ENCODE peak calls at places on chromosomes 7 and 10, in eight cellular contexts. M is endothelial cell, T is Kasumi-1, O is Peyer's patch, A is fibroblast of lung, N is AG10803, F is MG63, D is NAMALWA. K is an unnamed sample.

GRCh38 chr10:104322416-104322782 is 15.9 kb downstream of the ITPRIP start:
- DNase-seq in O (no peak), N (peak), T (no peak), F (no peak), A (no peak), M (no peak), D (peak), K (no peak)

GRCh38 chr7:78083466-78084120 is 285.0 kb downstream of the PHTF2 start:
- DNase-seq in M (no peak), D (no peak), F (no peak), N (no peak), A (no peak), O (no peak), T (no peak), K (no peak)

GRCh38 chr10:5034588-5034987 is 30.9 kb upstream of the AKR1C2 start:
- DNase-seq in O (no peak), A (no peak), M (no peak), T (no peak), D (no peak), F (no peak), N (no peak), K (no peak)

GRCh38 chr10:86367339-86367951 is 850 bp upstream of the GRID1 start:
- DNase-seq in A (no peak), O (no peak), F (no peak), D (no peak), M (no peak), T (no peak), N (no peak), K (peak)

GRCh38 chr7:108613147-108613948 is 43.7 kb downstream of the DNAJB9 start:
- DNase-seq in O (no peak), F (no peak), D (peak), N (peak), T (peak), A (peak), M (no peak), K (no peak)

GRCh38 chr7:20545016-20545415 is 70.5 kb upstream of the ABCB5 start:
- DNase-seq in N (no peak), M (no peak), T (no peak), F (no peak), A (no peak), D (no peak), O (no peak), K (no peak)

GRCh38 chr7:32239764-32240163 is 169.6 kb upstream of the PDE1C start:
- DNase-seq in D (no peak), F (no peak), T (no peak), M (no peak), N (no peak), O (no peak), A (no peak), K (no peak)

GRCh38 chr7:38306914-38307313 is 33.5 kb upstream of the TARP start:
- DNase-seq in F (no peak), N (no peak), M (no peak), D (no peak), A (no peak), O (no peak), T (peak), K (no peak)

GRCh38 chr10:113067516-113067915 is 117.5 kb downstream of the TCF7L2 start:
- DNase-seq in M (no peak), O (no peak), N (no peak), T (no peak), F (no peak), A (no peak), D (no peak), K (no peak)

GRCh38 chr7:74027683-74028320 is at the start of gene ELN:
- DNase-seq in M (no peak), A (peak), T (no peak), N (peak), D (no peak), F (no peak), O (no peak), K (peak)

GRCh38 chr7:33792547-33793105 is 112.7 kb upstream of the BMPER start:
- DNase-seq in M (no peak), T (no peak), N (no peak), O (no peak), F (no peak), D (no peak), A (no peak), K (no peak)

GRCh38 chr7:139587535-139587934 is 64.0 kb downstream of the CLEC2L start:
- DNase-seq in F (no peak), N (no peak), D (no peak), O (no peak), M (no peak), T (no peak), A (no peak), K (no peak)

GRCh38 chr7:156473476-156474240 is 166.9 kb upstream of the RNF32 start:
- DNase-seq in M (peak), D (peak), T (peak), N (no peak), O (no peak), F (peak), A (peak), K (no peak)

GRCh38 chr10:86389441-86390193 is 23.0 kb upstream of the GRID1 start:
- DNase-seq in T (no peak), N (no peak), M (peak), F (no peak), D (peak), A (no peak), O (no peak), K (no peak)

GRCh38 chr10:123967626-123968243 is 76.1 kb upstream of the CPXM2 start:
- DNase-seq in F (peak), A (peak), T (peak), N (peak), M (peak), D (peak), O (peak), K (peak)

GRCh38 chr7:157347217-157347904 is 10.6 kb downstream of the DNAJB6 start:
- DNase-seq in M (no peak), T (no peak), N (peak), O (no peak), A (peak), D (no peak), F (peak), K (no peak)

GRCh38 chr7:97118306-97118917 is 914 bp downstream of the SDHAF3 start:
- DNase-seq in M (no peak), O (no peak), N (no peak), D (peak), A (peak), T (peak), F (no peak), K (no peak)

GRCh38 chr7:100467638-100468373 is 3.7 kb upstream of the SPACDR start:
- DNase-seq in O (no peak), A (no peak), N (no peak), M (no peak), F (no peak), D (no peak), T (no peak), K (peak)

GRCh38 chr10:132616170-132616994 is 78.8 kb downstream of the INPP5A start:
- DNase-seq in M (no peak), N (no peak), A (no peak), T (no peak), D (no peak), F (no peak), O (no peak), K (no peak)

GRCh38 chr10:4656576-4657194 is 169.3 kb upstream of the AKR1E2 start:
- DNase-seq in O (peak), T (peak), D (peak), M (peak), A (peak), N (peak), F (no peak), K (no peak)

GRCh38 chr10:89642193-89642592 is 2.8 kb downstream of the PANK1 start:
- DNase-seq in T (no peak), O (no peak), N (no peak), F (no peak), D (no peak), M (no peak), A (no peak), K (no peak)

GRCh38 chr10:67666416-67667043 is 29.5 kb downstream of the CTNNA3 start:
- DNase-seq in O (no peak), A (peak), M (no peak), F (no peak), N (peak), T (peak), D (peak), K (no peak)

GRCh38 chr7:73701357-73701995 is 18.0 kb downstream of the STX1A start:
- DNase-seq in N (peak), F (no peak), M (peak), A (peak), T (peak), O (no peak), D (peak), K (no peak)

GRCh38 chr10:78740976-78741375 is 327.8 kb upstream of the ZMIZ1 start:
- DNase-seq in A (no peak), N (no peak), D (no peak), F (no peak), O (no peak), T (no peak), M (no peak), K (peak)

GRCh38 chr10:93757766-93758509 is at the start of gene LGI1:
- DNase-seq in M (no peak), F (no peak), N (peak), T (no peak), D (no peak), A (no peak), O (no peak), K (no peak)

GRCh38 chr7:129635300-129636029 is 23.9 kb downstream of the NRF1 start:
- DNase-seq in M (peak), N (peak), O (peak), T (peak), D (peak), A (peak), F (peak), K (no peak)

GRCh38 chr10:132546567-132547420 is 9.2 kb downstream of the INPP5A start:
- DNase-seq in M (no peak), N (no peak), A (no peak), O (peak), D (peak), T (peak), F (no peak), K (peak)

GRCh38 chr10:16195178-16195769 is 241.5 kb upstream of the PTER start:
- DNase-seq in D (no peak), A (no peak), F (no peak), M (no peak), O (no peak), N (no peak), T (peak), K (no peak)

GRCh38 chr7:80312139-80312661 is 177.6 kb downstream of the GNAI1 start:
- DNase-seq in D (no peak), T (no peak), A (peak), O (no peak), N (peak), M (peak), F (peak), K (no peak)

GRCh38 chr7:68425377-68425776 is 1172.9 kb upstream of the AUTS2 start:
- DNase-seq in D (no peak), M (no peak), T (no peak), F (no peak), A (no peak), O (no peak), N (peak), K (no peak)

GRCh38 chr10:54914049-54914448 is 113.0 kb upstream of the PCDH15 start:
- DNase-seq in O (no peak), T (no peak), N (no peak), A (no peak), M (no peak), D (no peak), F (no peak), K (no peak)

GRCh38 chr7:22718200-22718711 is 8.7 kb upstream of the IL6 start:
- DNase-seq in N (peak), A (peak), M (no peak), O (no peak), T (no peak), F (no peak), D (no peak), K (no peak)

GRCh38 chr10:110357252-110357780 is 52.6 kb upstream of the SMNDC1 start:
- DNase-seq in O (peak), A (peak), T (no peak), N (peak), M (no peak), F (peak), D (peak), K (no peak)

GRCh38 chr10:14653271-14654161 is 121.2 kb downstream of the FAM107B start:
- DNase-seq in M (peak), F (peak), A (peak), T (peak), D (peak), O (no peak), N (peak), K (no peak)

GRCh38 chr7:1533569-1534329 is 3.2 kb downstream of the MAFK start:
- DNase-seq in O (peak), T (no peak), N (peak), A (peak), D (no peak), M (no peak), F (peak), K (peak)

GRCh38 chr7:55569797-55570196 is 2.5 kb downstream of the VOPP1 start:
- DNase-seq in F (no peak), T (no peak), O (peak), D (peak), M (no peak), N (no peak), A (no peak), K (no peak)

GRCh38 chr7:158651968-158652555 is 52.5 kb downstream of the NCAPG2 start:
- DNase-seq in O (no peak), T (no peak), F (no peak), M (no peak), D (no peak), A (peak), N (peak), K (no peak)